ENCODE peak calls at places on chromosome 22, in eight cellular contexts. L is stimulated activated CD4-positive, alpha-beta T cell treated with anti-CD3 and anti-CD28 coated beads, Interleukin-12 subunit alpha, Interleukin-12 subunit beta, amount 100 ng/mL, for 48 hours; I is activated T-cell treated with anti-CD3 and anti-CD28 coated beads, Interleukin-2, amount 50 U/mL, for 24 hours; J is M059J; D is stimulated activated CD8-positive, alpha-beta memory T cell treated with anti-CD3 and anti-CD28 coated beads, Interleukin-2, amount 100 ng/mL, for 48 hours; N is NCI-H146; U is activated CD4-positive, alpha-beta T cell treated with anti-CD3 and anti-CD28 coated beads, Interleukin-2, amount 10 ng/mL, durations not matched to agents 7 days and 5 days; B is neural crest cell. Q is an unnamed sample.

GRCh38 chr22:27980424-27981148 is 61.5 kb upstream of the PITPNB start:
- DNase-seq in L (no peak), I (no peak), J (no peak), D (no peak), N (peak), U (no peak), B (no peak), Q (no peak)

GRCh38 chr22:19955241-19956128 is 13.9 kb upstream of the TXNRD2 start:
- DNase-seq in L (no peak), I (no peak), J (no peak), D (no peak), N (no peak), U (no peak), B (no peak), Q (no peak)

GRCh38 chr22:42156597-42156996 is 26.0 kb upstream of the CYP2D6 start:
- DNase-seq in L (no peak), I (no peak), J (no peak), D (no peak), N (no peak), U (no peak), B (no peak), Q (no peak)

GRCh38 chr22:45235101-45235777 is 5.5 kb downstream of the KIAA0930 start:
- DNase-seq in L (no peak), I (no peak), J (no peak), D (no peak), N (no peak), U (peak), B (no peak), Q (peak)

GRCh38 chr22:20023214-20023613 is 2.3 kb downstream of the TANGO2 start:
- DNase-seq in L (no peak), I (no peak), J (no peak), D (no peak), N (no peak), U (no peak), B (no peak), Q (no peak)

GRCh38 chr22:41075946-41076345 is 16.4 kb upstream of the EP300 start:
- DNase-seq in L (no peak), I (no peak), J (no peak), D (no peak), N (no peak), U (no peak), B (no peak), Q (no peak)

GRCh38 chr22:42611076-42611475 is 3.6 kb downstream of the POLDIP3 start:
- DNase-seq in L (no peak), I (no peak), J (no peak), D (no peak), N (no peak), U (no peak), B (no peak), Q (no peak)

GRCh38 chr22:46604306-46604690 is 15.9 kb upstream of the GRAMD4 start:
- DNase-seq in L (peak), I (peak), J (no peak), D (peak), N (no peak), U (peak), B (no peak), Q (no peak)

GRCh38 chr22:39332441-39333064 is 13.1 kb upstream of the RPL3 start:
- DNase-seq in L (no peak), I (no peak), J (no peak), D (no peak), N (no peak), U (no peak), B (no peak), Q (no peak)

GRCh38 chr22:50561401-50562074 is 1.2 kb downstream of the SYCE3 start:
- DNase-seq in L (no peak), I (no peak), J (no peak), D (no peak), N (no peak), U (no peak), B (no peak), Q (no peak)

GRCh38 chr22:41380993-41381328 is 781 bp upstream of the TEF start:
- DNase-seq in L (no peak), I (no peak), J (peak), D (no peak), N (no peak), U (no peak), B (no peak), Q (no peak)

GRCh38 chr22:28822930-28823481 is 22.6 kb upstream of the XBP1 start:
- DNase-seq in L (no peak), I (no peak), J (no peak), D (no peak), N (peak), U (peak), B (no peak), Q (no peak)

GRCh38 chr22:39493759-39494158 is 8.3 kb upstream of the MIEF1 start:
- DNase-seq in L (no peak), I (no peak), J (peak), D (no peak), N (no peak), U (no peak), B (no peak), Q (no peak)

GRCh38 chr22:39746600-39747262 is 146.8 kb downstream of the ENTHD1 start:
- DNase-seq in L (no peak), I (no peak), J (no peak), D (peak), N (no peak), U (no peak), B (no peak), Q (no peak)

GRCh38 chr22:19149962-19150361 is at the start of gene GSC2:
- DNase-seq in L (no peak), I (no peak), J (no peak), D (no peak), N (no peak), U (no peak), B (no peak), Q (no peak)

GRCh38 chr22:36027579-36027959 is 1.1 kb downstream of the RBFOX2 start:
- DNase-seq in L (no peak), I (no peak), J (peak), D (no peak), N (no peak), U (peak), B (no peak), Q (no peak)

GRCh38 chr22:38718414-38718813 is 12.7 kb downstream of the GTPBP1 start:
- DNase-seq in L (no peak), I (no peak), J (peak), D (no peak), N (no peak), U (no peak), B (no peak), Q (no peak)

GRCh38 chr22:41998361-41999261 is at the start of gene WBP2NL:
- DNase-seq in L (peak), I (peak), J (peak), D (peak), N (peak), U (peak), B (no peak), Q (peak)

GRCh38 chr22:46239261-46240048 is 10.6 kb downstream of the CDPF1 start:
- DNase-seq in L (no peak), I (no peak), J (no peak), D (no peak), N (no peak), U (peak), B (no peak), Q (peak)

GRCh38 chr22:45580703-45581381 is 78.2 kb downstream of the FBLN1 start:
- DNase-seq in L (no peak), I (no peak), J (no peak), D (no peak), N (no peak), U (no peak), B (no peak), Q (no peak)

GRCh38 chr22:19207902-19208283 is 29.4 kb upstream of the SLC25A1 start:
- DNase-seq in L (no peak), I (no peak), J (no peak), D (no peak), N (no peak), U (no peak), B (no peak), Q (no peak)

GRCh38 chr22:42889290-42889689 is 32.2 kb upstream of the ARFGAP3 start:
- DNase-seq in L (no peak), I (no peak), J (no peak), D (no peak), N (no peak), U (no peak), B (no peak), Q (peak)

GRCh38 chr22:30104501-30105156 is 24.4 kb downstream of the HORMAD2 start:
- DNase-seq in L (no peak), I (no peak), J (peak), D (no peak), N (no peak), U (peak), B (no peak), Q (no peak)

GRCh38 chr22:16917144-16918003 is 90.6 kb downstream of the GAB4 start:
- DNase-seq in L (peak), I (peak), J (peak), D (peak), N (peak), U (peak), B (peak), Q (peak)

Q was measured in GM19239.